ENCODE peak calls at places on chromosomes 6 and 20, in eight cellular contexts. G is H1, L is uterus, D is heart left ventricle, J is Peyer's patch, N is ovary, K is adrenal gland, R is IMR-90. W is an unnamed sample.
A peak's percentile ranks its signal among the peaks of the same experiment; 100 is the strongest.

GRCh38 chr6:167985911-167986595 is 11.4 kb upstream of the KIF25 start:
- DNase-seq in G (no peak), K (no peak), D (no peak), R (no peak), N (no peak), L (no peak), J (no peak), W (no peak)

GRCh38 chr20:31920275-31920855 is 31.5 kb downstream of the PDRG1 start:
- DNase-seq in D (no peak), L (no peak), K (no peak), J (no peak), R (no peak), N (no peak), G (no peak), W (no peak)

GRCh38 chr6:89745728-89746127 is 73.9 kb downstream of the MDN1 start:
- DNase-seq in G (no peak), D (no peak), K (no peak), N (no peak), L (no peak), R (peak; percentile 65), J (no peak), W (no peak)

GRCh38 chr6:113508249-113508648 is 348.9 kb upstream of the MARCKS start:
- DNase-seq in R (peak; percentile 34), L (no peak), G (no peak), J (no peak), D (no peak), K (no peak), N (no peak), W (no peak)

GRCh38 chr20:40506567-40506966 is 182.5 kb downstream of the MAFB start:
- DNase-seq in G (no peak), D (peak; percentile 79), N (peak; percentile 74), K (peak; percentile 94), L (peak; percentile 71), R (peak; percentile 80), J (peak; percentile 84), W (peak; percentile 50)

GRCh38 chr20:56414842-56415765 is 3.0 kb downstream of the CASS4 start:
- DNase-seq in G (no peak), J (no peak), N (no peak), K (peak; percentile 41), D (peak; percentile 8), L (no peak), R (peak; percentile 97), W (no peak)

GRCh38 chr6:162389353-162390085 is 338.0 kb downstream of the PRKN start:
- DNase-seq in N (no peak), R (no peak), J (no peak), D (no peak), G (no peak), K (no peak), L (no peak), W (no peak)

GRCh38 chr6:81769834-81770233 is 17.4 kb upstream of the TENT5A start:
- DNase-seq in G (no peak), J (no peak), N (no peak), R (peak; percentile 54), D (no peak), K (no peak), L (no peak), W (no peak)

GRCh38 chr6:41878961-41879405 is 16.2 kb downstream of the USP49 start:
- DNase-seq in R (peak; percentile 83), K (no peak), J (no peak), D (no peak), G (no peak), N (no peak), L (no peak), W (no peak)

GRCh38 chr6:68572525-68572924 is 62.6 kb upstream of the ADGRB3 start:
- DNase-seq in N (no peak), G (peak; percentile 15), J (no peak), L (no peak), R (no peak), K (no peak), D (no peak), W (peak; percentile 40)

GRCh38 chr6:13614126-13614925 is 809 bp upstream of the NOL7 start:
- DNase-seq in R (no peak), N (no peak), G (no peak), D (no peak), K (no peak), J (peak; percentile 71), L (no peak), W (peak; percentile 58)

GRCh38 chr6:45185403-45186251 is 142.5 kb upstream of the RUNX2 start:
- DNase-seq in J (no peak), D (no peak), K (no peak), N (no peak), G (no peak), L (no peak), R (no peak), W (no peak)

GRCh38 chr6:125363360-125364121 is 61.8 kb upstream of the HDDC2 start:
- DNase-seq in N (peak; percentile 65), K (peak; percentile 72), G (peak; percentile 64), L (peak; percentile 58), R (peak; percentile 17), D (peak; percentile 82), J (peak; percentile 45), W (peak; percentile 37)

GRCh38 chr6:96927660-96928059 is 3.1 kb downstream of the KLHL32 start:
- DNase-seq in G (no peak), R (no peak), D (no peak), L (no peak), J (no peak), N (no peak), K (no peak), W (no peak)

GRCh38 chr20:48630342-48631075 is 197.3 kb downstream of the PREX1 start:
- DNase-seq in N (no peak), D (no peak), J (no peak), L (no peak), G (no peak), R (no peak), K (no peak), W (no peak)

GRCh38 chr20:51563597-51564332 is 21.2 kb upstream of the NFATC2 start:
- DNase-seq in R (peak; percentile 86), G (no peak), D (peak; percentile 65), N (peak; percentile 74), L (peak; percentile 75), J (peak; percentile 69), K (peak; percentile 83), W (peak; percentile 61)

GRCh38 chr20:1623501-1624250 is 3.9 kb upstream of the SIRPB1 start:
- DNase-seq in K (no peak), D (no peak), R (no peak), N (no peak), J (no peak), G (no peak), L (no peak), W (no peak)

GRCh38 chr6:2129076-2129695 is 116.2 kb downstream of the GMDS start:
- DNase-seq in J (no peak), D (no peak), L (no peak), K (no peak), N (no peak), G (no peak), R (no peak), W (no peak)

GRCh38 chr20:2006452-2007381 is 12.9 kb upstream of the PDYN start:
- DNase-seq in J (no peak), N (no peak), L (no peak), D (no peak), K (peak; percentile 55), R (peak; percentile 30), G (no peak), W (peak; percentile 21)

GRCh38 chr20:4439461-4439860 is 282.2 kb upstream of the PRND start:
- DNase-seq in D (no peak), G (no peak), J (no peak), L (no peak), N (no peak), R (no peak), K (no peak), W (no peak)

DNA sequence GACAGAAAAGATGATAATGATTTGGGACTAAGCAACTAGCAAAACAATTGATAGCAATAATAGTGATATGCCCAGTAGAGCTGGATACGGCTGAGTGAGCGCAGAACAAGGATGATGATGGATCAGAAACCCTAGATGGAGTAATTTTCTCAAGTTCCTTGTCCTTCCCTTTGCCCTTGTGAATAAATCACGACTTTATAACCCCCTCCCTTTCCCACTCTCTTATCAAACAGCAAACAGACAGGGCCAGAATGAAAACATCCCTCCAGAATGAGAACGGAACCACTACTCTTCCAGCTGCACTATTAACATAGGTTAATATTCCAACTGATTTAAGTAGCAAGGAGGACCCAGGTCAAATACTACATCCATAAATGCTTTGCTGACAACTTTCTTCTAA is 1.3 kb upstream of the MTFR2 start:
- DNase-seq in L (no peak), R (no peak), J (no peak), G (no peak), D (no peak), K (no peak), N (no peak), W (no peak)
- H3K4me3 ChIP-seq in L (no peak overlapping the region), R (no peak overlapping the region), J (peak overlapping the region; percentile 82), G (peak overlapping the region; percentile 97), D (no peak overlapping the region), K (peak overlapping the region; percentile 83), N (no peak overlapping the region), W (no peak overlapping the region)

GRCh38 chr6:78132681-78133410 is 480.0 kb downstream of the MEI4 start:
- DNase-seq in R (no peak), K (no peak), J (no peak), G (no peak), D (no peak), N (no peak), L (no peak), W (no peak)

GRCh38 chr6:78131521-78131920 is 478.7 kb downstream of the MEI4 start:
- DNase-seq in N (no peak), D (no peak), L (no peak), K (no peak), G (no peak), R (no peak), J (no peak), W (no peak)
- H3K9me3 ChIP-seq in N (no peaks in the 10 kb centered on the region), D (peaks cover 5% of the 10 kb centered on the region), L (no peaks in the 10 kb centered on the region), K (no peaks in the 10 kb centered on the region), G (peaks cover under 1% of the 10 kb centered on the region), R (peaks cover 16% of the 10 kb centered on the region), J (no peaks in the 10 kb centered on the region), W (no peaks in the 10 kb centered on the region)

GRCh38 chr20:33810885-33811762 is at the start of gene CHMP4B:
- DNase-seq in G (peak; percentile 85), L (peak; percentile 100), R (peak; percentile 98), K (peak; percentile 100), J (peak; percentile 100), N (peak; percentile 100), D (peak; percentile 99), W (peak; percentile 99)
- TF ChIP-seq POLR2A in G (no peak), L (peak; percentile 97), R (peak; percentile 89), K (peak; percentile 96), J (peak; percentile 81), N (peak; percentile 86), D (no peak), W (peak; percentile 52)

DNA sequence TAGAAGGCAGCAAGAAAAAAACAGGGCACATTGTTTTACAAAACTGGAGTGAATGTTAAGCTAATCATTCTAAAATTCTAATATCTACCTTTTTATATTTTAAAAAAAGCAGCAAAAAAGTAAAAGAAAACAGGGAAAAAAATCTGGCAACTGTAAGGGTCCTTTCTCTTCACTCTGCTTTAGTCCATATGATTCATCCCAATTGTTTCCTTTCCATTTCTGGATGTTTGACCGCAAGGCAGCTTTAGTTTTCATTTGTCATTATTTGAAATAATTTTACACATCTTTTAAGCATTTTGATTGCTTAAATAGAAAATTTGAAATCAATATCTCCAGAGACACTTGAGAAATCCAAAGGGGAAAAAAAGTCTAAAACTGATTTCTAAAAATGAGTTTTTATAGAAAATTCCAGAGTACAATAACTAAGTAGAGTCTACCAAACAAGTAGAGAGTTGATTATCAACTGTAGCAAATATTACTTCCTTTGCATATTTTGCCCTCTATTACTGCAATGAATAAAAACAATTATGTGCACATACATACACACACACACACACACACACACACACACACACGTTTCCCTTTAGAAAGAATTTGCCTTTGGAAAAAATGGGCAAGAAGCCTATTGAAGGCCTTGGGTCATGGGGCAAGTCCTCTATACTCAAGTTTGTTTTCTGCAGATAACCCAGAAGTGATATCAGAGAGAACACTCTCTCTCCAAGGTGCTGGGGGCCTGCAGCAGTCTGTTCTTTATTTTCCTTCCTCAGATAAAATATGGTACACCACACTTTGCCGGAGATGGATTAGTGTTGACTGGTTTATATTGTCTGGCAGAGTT is 259.7 kb downstream of the HACE1 start:
- DNase-seq in G (no peak), J (no peak), R (no peak), K (no peak), D (no peak), N (no peak), L (no peak), W (no peak)
- H3K4me3 ChIP-seq in G (no peak overlapping the region), J (no peak overlapping the region), R (no peak overlapping the region), K (no peak overlapping the region), D (no peak overlapping the region), N (no peak overlapping the region), L (no peak overlapping the region), W (no peak overlapping the region)

W was measured in body of pancreas.